ENCODE peak calls at places on chromosomes 1 and 21, in seven cellular contexts. L is tibial artery, B is choroid plexus epithelial cell, U is HFFc6, J is GM13977, Q is body of pancreas, A is activated B cell treated with CpG ODN at 0.5 μM for 24 hours. N is an unnamed sample.

GRCh38 chr1:210633140-210633539 is 304.4 kb downstream of the HHAT start:
- DNase-seq in A (no peak), U (no peak), B (no peak), J (no peak), Q (no peak), L (no peak), N (no peak)

GRCh38 chr1:2330511-2331199 is 60.7 kb downstream of the MORN1 start:
- DNase-seq in Q (peak), U (peak), L (peak), J (no peak), B (peak), A (no peak), N (peak)

GRCh38 chr1:103461171-103462105 is 64.1 kb upstream of the RNPC3 start:
- DNase-seq in L (no peak), J (peak), A (no peak), U (peak), B (peak), Q (no peak), N (no peak)

GRCh38 chr1:230127105-230128054 is 60.3 kb downstream of the GALNT2 start:
- DNase-seq in J (no peak), Q (no peak), L (no peak), A (no peak), B (no peak), U (no peak), N (no peak)

GRCh38 chr1:44631647-44632510 is 42.4 kb downstream of the TMEM53 start:
- DNase-seq in J (peak), Q (peak), B (peak), A (peak), L (peak), U (peak), N (peak)

GRCh38 chr1:48526045-48526714 is 54.2 kb upstream of the SPATA6 start:
- DNase-seq in B (peak), A (no peak), Q (peak), L (no peak), J (no peak), U (no peak), N (no peak)

GRCh38 chr1:208809876-208810275 is 565.7 kb upstream of the PLXNA2 start:
- DNase-seq in Q (no peak), B (no peak), J (no peak), A (no peak), L (no peak), U (no peak), N (no peak)

GRCh38 chr1:24704411-24705259 is 40.6 kb upstream of the CLIC4 start:
- DNase-seq in U (peak), L (no peak), B (peak), Q (no peak), A (no peak), J (no peak), N (no peak)

GRCh38 chr1:94609619-94610018 is 68.1 kb upstream of the F3 start:
- DNase-seq in J (no peak), L (no peak), U (no peak), B (no peak), Q (no peak), A (no peak), N (no peak)

GRCh38 chr1:160400284-160400645 is at the start of gene VANGL2:
- DNase-seq in B (peak), U (no peak), J (peak), Q (peak), A (peak), L (peak), N (no peak)

GRCh38 chr1:182389619-182390047 is 2.0 kb downstream of the GLUL start:
- DNase-seq in Q (peak), U (no peak), L (peak), B (peak), A (no peak), J (no peak), N (no peak)

GRCh38 chr1:115478933-115479551 is 141.0 kb upstream of the NGF start:
- DNase-seq in U (no peak), J (no peak), L (no peak), Q (peak), A (no peak), B (no peak), N (no peak)

GRCh38 chr21:19535356-19535755 is 1131.8 kb upstream of the TMPRSS15 start:
- DNase-seq in Q (no peak), L (no peak), A (no peak), U (no peak), J (no peak), B (no peak), N (no peak)

GRCh38 chr1:84300991-84301758 is at the start of gene SAMD13:
- DNase-seq in Q (peak), U (peak), L (peak), B (peak), A (no peak), J (peak), N (no peak)

GRCh38 chr1:243930822-243931671 is 81.0 kb upstream of the AKT3 start:
- DNase-seq in U (no peak), L (no peak), B (peak), Q (no peak), A (no peak), J (no peak), N (no peak)

GRCh38 chr1:93585059-93585966 is 96.3 kb downstream of the BCAR3 start:
- DNase-seq in Q (peak), L (no peak), U (peak), J (no peak), A (no peak), B (peak), N (no peak)

GRCh38 chr1:162074548-162074947 is 5.1 kb downstream of the NOS1AP start:
- DNase-seq in J (no peak), U (no peak), Q (no peak), B (peak), L (no peak), A (no peak), N (no peak)

GRCh38 chr1:161166669-161167548 is 683 bp downstream of the PPOX start:
- DNase-seq in L (no peak), J (no peak), Q (no peak), B (no peak), U (peak), A (no peak), N (no peak)

GRCh38 chr1:21344750-21345443 is 54.6 kb upstream of the ECE1 start:
- DNase-seq in L (peak), A (peak), U (no peak), J (peak), Q (peak), B (no peak), N (no peak)

GRCh38 chr1:165697881-165698842 is at the start of gene ALDH9A1:
- DNase-seq in U (peak), Q (peak), J (peak), L (peak), A (peak), B (peak), N (peak)
- TF ChIP-seq CTCF in U (peak), Q (peak), J (peak), L (no peak), A (no peak), B (peak), N (peak)

GRCh38 chr1:178189814-178190213 is 95.9 kb downstream of the RASAL2 start:
- DNase-seq in A (no peak), Q (no peak), U (no peak), L (no peak), J (peak), B (peak), N (no peak)
- TF ChIP-seq CTCF in A (no peak), Q (no peak), U (peak), L (no peak), J (peak), B (peak), N (peak)

DNA sequence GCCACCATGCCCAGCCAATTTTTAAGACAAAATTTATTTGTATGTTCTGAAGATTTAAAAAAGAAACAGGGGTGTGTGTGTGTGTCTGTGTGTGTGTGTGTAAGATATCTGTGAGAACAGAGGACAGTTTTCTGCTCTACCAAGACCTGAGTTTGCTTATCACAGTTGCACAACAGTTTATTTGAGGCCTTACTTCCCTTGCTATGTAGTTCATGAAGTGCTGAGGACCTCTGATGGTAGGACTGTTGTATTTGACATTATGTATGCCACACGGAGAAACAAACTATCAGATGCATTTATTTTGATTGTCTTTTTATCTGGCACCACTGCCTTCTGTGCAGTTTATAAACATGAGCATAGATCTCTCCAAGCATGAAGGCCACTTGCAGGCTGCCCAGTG is 355.2 kb downstream of the PBX1 start:
- DNase-seq in Q (no peak), B (peak), L (no peak), A (no peak), J (no peak), U (peak), N (peak)
- TF ChIP-seq CTCF in Q (peak), B (peak), L (no peak), A (no peak), J (no peak), U (peak), N (peak)

DNA sequence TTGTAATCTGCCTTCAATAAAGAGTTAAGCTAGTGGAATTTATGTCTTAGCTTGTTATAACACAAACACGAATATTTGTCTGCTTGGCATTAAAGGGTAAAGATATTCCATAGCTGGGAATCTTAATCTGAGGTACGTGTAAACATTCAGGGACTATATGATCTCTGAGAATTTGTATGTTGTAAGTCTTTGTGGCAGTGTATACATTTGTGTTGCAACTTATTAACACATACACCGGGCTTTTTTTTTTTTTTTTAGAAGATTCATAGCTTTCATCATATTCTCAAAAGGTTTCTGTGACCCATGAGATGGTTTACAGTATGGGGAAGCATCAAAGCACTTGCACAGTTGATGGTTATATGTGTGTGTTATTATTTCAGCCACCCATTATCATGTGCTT is 3.0 kb downstream of the GGPS1 start:
- DNase-seq in J (no peak), A (no peak), L (no peak), U (no peak), Q (no peak), B (no peak), N (no peak)
- TF ChIP-seq CTCF in J (no peak), A (no peak), L (no peak), U (no peak), Q (no peak), B (no peak), N (no peak)

GRCh38 chr1:198364471-198364870 is 176.0 kb downstream of the ATP6V1G3 start:
- DNase-seq in J (no peak), Q (no peak), L (no peak), U (no peak), A (no peak), B (peak), N (no peak)

GRCh38 chr1:198357937-198358336 is 182.5 kb downstream of the ATP6V1G3 start:
- DNase-seq in L (no peak), Q (no peak), U (no peak), A (no peak), B (no peak), J (no peak), N (no peak)

GRCh38 chr1:198363752-198364151 is 176.7 kb downstream of the ATP6V1G3 start:
- DNase-seq in A (no peak), J (no peak), U (no peak), Q (no peak), L (no peak), B (no peak), N (no peak)

GRCh38 chr1:198361373-198361772 is 179.1 kb downstream of the ATP6V1G3 start:
- DNase-seq in Q (no peak), U (no peak), J (no peak), L (no peak), B (peak), A (no peak), N (no peak)

DNA sequence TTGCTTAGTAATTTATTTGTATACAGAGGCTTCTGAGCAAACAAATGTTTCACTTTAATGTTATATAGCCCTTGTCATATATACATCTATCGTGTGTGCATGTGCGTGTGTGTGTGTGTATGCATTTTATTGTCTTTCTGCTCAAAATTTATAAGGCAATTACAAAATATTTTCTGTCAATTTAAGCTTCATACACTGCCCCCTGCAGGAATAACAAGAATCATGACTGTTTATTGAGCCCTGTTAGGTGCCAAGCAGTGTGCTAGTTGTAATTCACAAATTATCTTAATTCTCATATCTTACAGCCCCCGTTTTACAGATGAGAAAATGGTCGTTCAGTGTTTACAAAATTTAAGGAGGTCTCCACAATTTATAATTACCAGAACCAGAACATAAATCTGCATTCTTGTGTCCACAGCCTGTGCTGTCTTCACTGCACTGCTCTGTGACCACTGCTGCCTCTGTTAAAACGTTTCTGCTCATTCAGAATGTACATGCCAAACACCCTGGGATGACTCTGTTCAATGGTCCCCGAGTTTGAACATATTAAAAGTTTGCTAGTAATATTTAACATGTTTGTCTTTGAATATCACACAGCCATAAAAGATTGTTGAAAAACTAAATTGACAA is 181.3 kb downstream of the ATP6V1G3 start:
- DNase-seq in Q (no peak), A (no peak), L (no peak), J (no peak), B (peak), U (no peak), N (no peak)
- TF ChIP-seq CTCF in Q (peak), A (no peak), L (peak), J (peak), B (peak), U (peak), N (peak)

DNA sequence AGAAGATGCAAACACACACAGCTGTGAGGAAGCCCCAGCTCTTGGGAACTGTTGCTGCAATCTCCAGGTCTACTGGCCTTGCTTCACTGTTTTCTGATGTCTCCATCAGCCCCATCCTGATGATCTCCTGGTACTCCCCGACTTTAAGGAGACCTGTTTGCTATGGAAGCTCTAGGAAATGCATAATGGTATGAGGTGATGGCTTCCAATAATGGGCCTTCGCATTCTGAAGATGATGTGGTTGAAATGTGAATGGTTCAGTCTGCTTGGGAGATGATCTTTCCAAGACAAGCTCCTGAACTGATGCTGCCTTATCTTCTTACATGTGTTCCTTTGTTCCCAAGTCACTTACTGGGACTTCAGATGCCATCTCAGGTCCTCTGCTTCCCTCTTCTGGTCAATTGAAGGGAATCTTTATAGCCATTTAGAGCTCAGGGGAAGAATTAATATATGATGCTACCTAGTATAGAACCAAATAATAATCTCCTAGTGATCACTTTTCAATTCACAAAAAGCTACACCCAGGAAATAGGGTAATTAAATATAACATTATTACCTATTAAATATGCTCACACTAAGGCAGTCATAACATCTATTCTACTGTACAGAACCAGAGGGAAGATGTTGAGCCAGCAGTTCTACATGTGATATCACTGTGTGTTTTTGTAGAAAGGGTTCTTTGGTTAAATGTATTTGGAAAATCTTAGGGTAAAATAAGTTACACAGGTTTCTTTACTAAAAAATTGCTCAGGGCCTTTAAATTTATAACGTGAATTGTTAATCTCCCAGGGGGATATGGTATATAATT is 73.9 kb upstream of the VTCN1 start:
- DNase-seq in J (no peak), B (peak), U (peak), A (no peak), L (no peak), Q (no peak), N (peak)
- TF ChIP-seq CTCF in J (peak), B (peak), U (peak), A (no peak), L (no peak), Q (peak), N (peak)

DNA sequence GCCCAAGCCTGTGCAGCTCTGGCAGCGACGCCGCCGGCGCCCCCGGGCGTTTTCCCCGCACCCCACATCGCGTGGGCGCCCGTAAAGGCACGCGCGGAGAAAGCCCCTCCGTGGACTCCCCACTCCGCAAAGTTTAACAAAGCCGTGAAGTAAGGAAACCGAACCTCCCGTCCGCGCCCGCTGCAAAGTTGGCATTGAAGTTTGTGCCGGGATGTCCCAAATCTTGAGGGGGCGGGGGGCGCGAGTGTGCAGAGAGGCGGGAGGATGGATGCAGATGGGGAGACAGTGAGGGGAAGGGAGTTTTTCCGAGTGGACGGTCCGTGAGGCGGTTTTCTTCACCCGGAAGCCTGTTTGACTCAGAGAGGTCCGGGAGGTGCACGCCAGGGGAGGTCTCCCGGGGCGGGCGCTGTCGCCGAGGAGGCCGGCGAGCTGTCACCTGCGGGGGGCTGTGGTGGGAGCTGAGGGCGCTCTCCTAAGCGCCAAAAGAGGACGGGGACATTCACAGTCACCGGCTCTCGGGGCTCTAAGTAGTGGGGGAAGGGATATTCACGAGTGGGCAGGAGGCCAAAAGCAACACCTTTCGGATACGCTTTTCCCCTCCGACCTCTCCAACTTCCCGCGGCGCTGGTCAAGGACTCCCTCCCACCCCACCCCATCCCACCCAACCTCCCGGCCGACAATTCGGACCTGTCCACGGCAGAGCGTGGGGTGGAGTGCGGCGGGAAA is 1.3 kb downstream of the WLS start:
- DNase-seq in U (no peak), A (no peak), J (no peak), L (peak), B (no peak), Q (peak), N (no peak)
- TF ChIP-seq CTCF in U (no peak), A (no peak), J (no peak), L (no peak), B (no peak), Q (no peak), N (no peak)

GRCh38 chr1:54488065-54488750 is 59.8 kb upstream of the ACOT11 start:
- DNase-seq in L (peak), Q (peak), U (peak), B (peak), J (peak), A (peak), N (peak)
- TF ChIP-seq CTCF in L (no peak), Q (peak), U (peak), B (no peak), J (no peak), A (no peak), N (no peak)

GRCh38 chr1:201502511-201502857 is 4.4 kb downstream of the CSRP1 start:
- DNase-seq in J (no peak), U (no peak), B (no peak), A (no peak), Q (no peak), L (no peak), N (no peak)

GRCh38 chr1:201504799-201505504 is 2.0 kb downstream of the CSRP1 start:
- DNase-seq in B (no peak), J (no peak), Q (no peak), A (no peak), L (no peak), U (no peak), N (no peak)

GRCh38 chr1:201501812-201502510 is 5.0 kb downstream of the CSRP1 start:
- DNase-seq in L (no peak), A (no peak), U (no peak), J (no peak), B (no peak), Q (peak), N (no peak)

GRCh38 chr1:201504179-201504631 is 2.7 kb downstream of the CSRP1 start:
- DNase-seq in B (peak), J (no peak), L (no peak), Q (no peak), A (no peak), U (no peak), N (no peak)

DNA sequence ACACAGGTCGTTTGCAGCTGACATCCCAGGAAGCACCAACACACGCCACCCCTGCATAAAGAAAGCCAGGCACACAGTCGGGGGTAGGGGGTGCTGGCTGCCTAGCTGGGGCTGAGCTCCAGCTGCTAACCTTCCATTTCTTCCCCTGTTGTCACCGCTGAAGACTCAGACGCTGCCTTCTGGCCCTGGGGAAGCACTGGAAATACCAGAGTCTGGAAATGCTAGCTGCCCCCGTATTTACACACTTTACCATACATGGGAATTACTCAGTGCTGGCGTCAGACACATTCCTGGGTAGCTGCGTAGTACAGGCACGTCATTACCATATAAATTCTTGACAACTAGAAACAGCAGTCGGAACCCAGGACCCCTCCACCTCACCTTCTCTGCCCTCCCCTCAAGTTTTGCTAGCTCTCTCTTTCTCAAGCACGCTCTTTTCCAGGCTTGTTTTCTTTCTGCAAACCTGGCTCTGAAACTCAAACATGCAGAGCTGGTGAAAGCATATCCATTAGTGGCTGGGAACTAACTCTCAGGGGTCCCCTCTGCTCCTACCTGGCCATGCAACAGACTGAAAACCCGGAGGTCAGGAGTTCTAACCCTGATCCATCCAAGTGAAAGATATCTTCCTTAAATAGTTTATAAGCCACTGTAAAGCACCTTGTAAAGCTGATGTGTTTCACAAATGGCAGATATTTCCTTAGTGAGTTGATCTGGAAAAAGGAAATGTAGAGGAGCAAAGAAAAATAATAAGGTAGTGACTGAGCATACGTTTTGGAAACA is 3.3 kb downstream of the CSRP1 start:
- DNase-seq in J (no peak), B (peak), Q (peak), U (peak), A (no peak), L (peak), N (peak)
- TF ChIP-seq CTCF in J (no peak), B (peak), Q (no peak), U (no peak), A (no peak), L (no peak), N (no peak)